ENCODE peak calls at places on chromosomes 11 and 22, in nine cellular contexts. G is T-cell; F is NCI-H460; I is activated CD8-positive, alpha-beta memory T cell treated with anti-CD3 and anti-CD28 coated beads, Interleukin-2, amount 50 U/mL, for 48 hours; J is GM12891; Z is kidney tubule cell; V is C1 segment of cervical spinal cord; T is endothelial cell; H is K562. R is an unnamed sample.

GRCh38 chr11:108788565-108789199 is 123.8 kb downstream of the DDX10 start:
- DNase-seq in G (no peak), F (peak; percentile 18), I (no peak), J (no peak), Z (peak; percentile 27), V (no peak), T (peak; percentile 11), H (peak; percentile 8), R (no peak)

GRCh38 chr11:79686703-79687419 is 246.0 kb upstream of the TENM4 start:
- DNase-seq in G (no peak), F (no peak), I (no peak), J (no peak), Z (peak; percentile 53), V (no peak), T (no peak), H (no peak), R (no peak)

GRCh38 chr11:119103793-119104192 is 2.1 kb upstream of the DPAGT1 start:
- DNase-seq in G (no peak), F (no peak), I (no peak), J (no peak), Z (no peak), V (no peak), T (no peak), H (peak; percentile 33), R (no peak)

GRCh38 chr22:46079093-46079860 is 71.0 kb upstream of the PPARA start:
- DNase-seq in G (no peak), F (no peak), I (no peak), J (no peak), Z (no peak), V (no peak), T (no peak), H (no peak), R (peak; percentile 72)

GRCh38 chr11:28618426-28618825 is 510.2 kb downstream of the METTL15 start:
- DNase-seq in G (no peak), F (no peak), I (no peak), J (no peak), Z (no peak), V (no peak), T (no peak), H (no peak), R (no peak)

GRCh38 chr11:61080986-61081590 is 21.2 kb upstream of the CD5 start:
- DNase-seq in G (no peak), F (no peak), I (peak; percentile 63), J (no peak), Z (no peak), V (no peak), T (no peak), H (no peak), R (no peak)

GRCh38 chr11:8685306-8685705 is 2.7 kb downstream of the RPL27A start:
- DNase-seq in G (no peak), F (no peak), I (no peak), J (no peak), Z (no peak), V (no peak), T (no peak), H (no peak), R (no peak)

GRCh38 chr11:97786961-97787360 is 1233.8 kb upstream of the CNTN5 start:
- DNase-seq in G (no peak), F (no peak), I (no peak), J (no peak), Z (no peak), V (no peak), T (no peak), H (no peak), R (no peak)

GRCh38 chr11:75524576-75525432 is 937 bp downstream of the GDPD5 start:
- DNase-seq in G (no peak), F (no peak), I (peak; percentile 69), J (no peak), Z (peak; percentile 60), V (no peak), T (no peak), H (peak; percentile 33), R (no peak)

GRCh38 chr11:15918212-15918611 is 438.1 kb downstream of the SOX6 start:
- DNase-seq in G (no peak), F (no peak), I (no peak), J (no peak), Z (no peak), V (no peak), T (no peak), H (no peak), R (no peak)

GRCh38 chr11:116813170-116813569 is 9.9 kb downstream of the APOA4 start:
- DNase-seq in G (no peak), F (no peak), I (no peak), J (no peak), Z (no peak), V (no peak), T (no peak), H (no peak), R (no peak)

GRCh38 chr11:4865855-4866254 is 15.8 kb upstream of the OR51T1 start:
- DNase-seq in G (no peak), F (no peak), I (no peak), J (no peak), Z (peak; percentile 47), V (no peak), T (no peak), H (no peak), R (no peak)

R was measured in chondrocyte.